ENCODE peak calls at places on chromosome 1, in five cellular contexts. One of them, this sample, is unnamed. For H3K4me1, the result is how much of the 10 kb centered on the place peaks cover.

GRCh38 chr1:54239603-54240002 is 39.6 kb downstream of the MRPL37 start:
- DNase-seq in suprapubic skin: no peak
- DNase-seq in GM23338: no peak
- DNase-seq in stomach: no peak
- DNase-seq in SK-N-SH: peak
- DNase-seq in this sample: no peak

GRCh38 chr1:45518910-45519309 is 2.8 kb downstream of the PRDX1 start:
- DNase-seq in suprapubic skin: no peak
- DNase-seq in GM23338: no peak
- DNase-seq in stomach: no peak
- DNase-seq in SK-N-SH: no peak
- DNase-seq in this sample: no peak

GRCh38 chr1:61436491-61437120 is 288.3 kb downstream of the TM2D1 start:
- DNase-seq in suprapubic skin: no peak
- DNase-seq in GM23338: peak
- DNase-seq in stomach: peak
- DNase-seq in SK-N-SH: no peak
- DNase-seq in this sample: no peak

GRCh38 chr1:198918920-198919319 is 280.1 kb downstream of the PTPRC start:
- DNase-seq in suprapubic skin: no peak
- DNase-seq in GM23338: no peak
- DNase-seq in stomach: no peak
- DNase-seq in SK-N-SH: no peak
- DNase-seq in this sample: no peak

GRCh38 chr1:76784502-76784901 is 82.8 kb upstream of the ST6GALNAC5 start:
- DNase-seq in suprapubic skin: no peak
- DNase-seq in GM23338: no peak
- DNase-seq in stomach: no peak
- DNase-seq in SK-N-SH: no peak
- DNase-seq in this sample: no peak

GRCh38 chr1:234841710-234842231 is 231.8 kb upstream of the IRF2BP2 start:
- DNase-seq in suprapubic skin: no peak
- DNase-seq in GM23338: no peak
- DNase-seq in stomach: no peak
- DNase-seq in SK-N-SH: no peak
- DNase-seq in this sample: no peak

GRCh38 chr1:184771190-184771691 is 16.6 kb upstream of the EDEM3 start:
- DNase-seq in suprapubic skin: no peak
- DNase-seq in GM23338: no peak
- DNase-seq in stomach: peak
- DNase-seq in SK-N-SH: no peak
- DNase-seq in this sample: no peak

GRCh38 chr1:223802602-223803001 is 43.1 kb downstream of the TP53BP2 start:
- DNase-seq in suprapubic skin: no peak
- DNase-seq in GM23338: no peak
- DNase-seq in stomach: no peak
- DNase-seq in SK-N-SH: no peak
- DNase-seq in this sample: no peak

GRCh38 chr1:231724876-231725647 is 98.5 kb downstream of the DISC1 start:
- DNase-seq in suprapubic skin: no peak
- DNase-seq in GM23338: peak
- DNase-seq in stomach: no peak
- DNase-seq in SK-N-SH: peak
- DNase-seq in this sample: peak

GRCh38 chr1:230381564-230381963 is 44.6 kb downstream of the PGBD5 start:
- DNase-seq in suprapubic skin: no peak
- DNase-seq in GM23338: no peak
- DNase-seq in stomach: no peak
- DNase-seq in SK-N-SH: peak
- DNase-seq in this sample: no peak

GRCh38 chr1:29457496-29458368 is 221.4 kb downstream of the PTPRU start:
- DNase-seq in suprapubic skin: no peak
- DNase-seq in GM23338: no peak
- DNase-seq in stomach: no peak
- DNase-seq in SK-N-SH: no peak
- DNase-seq in this sample: no peak

GRCh38 chr1:81664341-81664740 is 136.4 kb upstream of the ADGRL2 start:
- DNase-seq in suprapubic skin: no peak
- DNase-seq in GM23338: peak
- DNase-seq in stomach: no peak
- DNase-seq in SK-N-SH: no peak
- DNase-seq in this sample: no peak

GRCh38 chr1:234780531-234781162 is 170.7 kb upstream of the IRF2BP2 start:
- DNase-seq in suprapubic skin: no peak
- DNase-seq in GM23338: peak
- DNase-seq in stomach: no peak
- DNase-seq in SK-N-SH: no peak
- DNase-seq in this sample: no peak

GRCh38 chr1:225880210-225880584 is 2.0 kb downstream of the TMEM63A start:
- DNase-seq in suprapubic skin: no peak
- DNase-seq in GM23338: no peak
- DNase-seq in stomach: no peak
- DNase-seq in SK-N-SH: peak
- DNase-seq in this sample: no peak

GRCh38 chr1:225882008-225882698 is at the start of gene TMEM63A:
- DNase-seq in suprapubic skin: peak
- DNase-seq in GM23338: peak
- DNase-seq in stomach: peak
- DNase-seq in SK-N-SH: peak
- DNase-seq in this sample: no peak

GRCh38 chr1:225879521-225880209 is 2.5 kb downstream of the TMEM63A start:
- DNase-seq in suprapubic skin: no peak
- DNase-seq in GM23338: no peak
- DNase-seq in stomach: no peak
- DNase-seq in SK-N-SH: no peak
- DNase-seq in this sample: no peak

GRCh38 chr1:225881081-225882007 is 836 bp downstream of the TMEM63A start:
- DNase-seq in suprapubic skin: no peak
- DNase-seq in GM23338: peak
- DNase-seq in stomach: peak
- DNase-seq in SK-N-SH: peak
- DNase-seq in this sample: no peak

DNA sequence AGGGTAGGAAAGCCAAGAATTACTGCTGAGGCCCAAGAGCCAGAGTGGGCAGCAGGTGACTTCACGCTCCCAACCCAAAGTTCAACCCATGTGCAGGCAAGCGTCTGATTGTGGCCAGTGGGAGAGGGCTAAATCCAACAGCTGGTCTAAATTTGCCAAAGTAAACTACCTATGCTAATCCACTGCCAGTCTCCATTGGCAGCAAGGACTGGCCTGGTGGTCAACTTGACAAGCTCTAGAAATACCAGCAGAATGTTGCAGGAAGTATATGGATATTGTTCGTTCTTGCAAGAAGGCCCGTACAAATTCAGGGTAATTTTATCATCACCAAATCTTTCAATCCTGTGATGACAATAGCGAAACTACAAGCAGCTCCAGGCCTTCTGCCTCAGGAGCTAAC is 1.5 kb downstream of the TMEM63A start:
- DNase-seq in suprapubic skin: no peak
- DNase-seq in GM23338: no peak
- DNase-seq in stomach: no peak
- DNase-seq in SK-N-SH: no peak
- DNase-seq in this sample: no peak
- H3K4me3 ChIP-seq in suprapubic skin: peak
- H3K4me3 ChIP-seq in GM23338: peak
- H3K4me3 ChIP-seq in stomach: peak
- H3K4me3 ChIP-seq in SK-N-SH: no peak
- H3K4me3 ChIP-seq in this sample: peak

GRCh38 chr1:36455386-36455785 is 5.1 kb upstream of the OSCP1 start:
- DNase-seq in suprapubic skin: no peak
- DNase-seq in GM23338: no peak
- DNase-seq in stomach: no peak
- DNase-seq in SK-N-SH: no peak
- DNase-seq in this sample: no peak

GRCh38 chr1:36453600-36454388 is 3.5 kb upstream of the OSCP1 start:
- DNase-seq in suprapubic skin: no peak
- DNase-seq in GM23338: no peak
- DNase-seq in stomach: no peak
- DNase-seq in SK-N-SH: no peak
- DNase-seq in this sample: no peak

GRCh38 chr1:36450919-36451305 is 661 bp upstream of the OSCP1 start:
- DNase-seq in suprapubic skin: no peak
- DNase-seq in GM23338: no peak
- DNase-seq in stomach: no peak
- DNase-seq in SK-N-SH: peak
- DNase-seq in this sample: no peak

GRCh38 chr1:36450270-36450918 is at the start of gene OSCP1:
- DNase-seq in suprapubic skin: peak
- DNase-seq in GM23338: peak
- DNase-seq in stomach: peak
- DNase-seq in SK-N-SH: peak
- DNase-seq in this sample: peak

DNA sequence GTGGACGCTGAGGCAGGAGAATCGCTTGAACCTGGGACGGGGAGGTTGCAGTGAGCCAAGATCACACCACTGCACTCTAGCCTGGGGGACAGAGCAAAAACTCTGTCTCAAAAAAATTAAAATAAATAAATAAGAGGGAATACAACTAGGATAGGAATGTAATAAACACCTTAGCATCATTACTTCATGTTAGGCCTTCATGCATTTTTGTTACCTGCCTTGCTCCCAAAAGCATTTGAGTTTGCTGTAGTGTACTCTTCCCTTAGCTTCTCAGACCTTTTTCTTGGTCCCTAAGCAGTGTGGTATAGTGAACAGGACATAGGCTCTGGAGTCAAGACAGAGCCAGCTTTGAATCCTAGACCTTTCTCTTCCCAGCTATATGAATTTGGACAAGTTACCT is 2.8 kb upstream of the OSCP1 start:
- DNase-seq in suprapubic skin: no peak
- DNase-seq in GM23338: no peak
- DNase-seq in stomach: no peak
- DNase-seq in SK-N-SH: no peak
- DNase-seq in this sample: no peak
- TF ChIP-seq POLR2AphosphoS5 in suprapubic skin: no peak
- TF ChIP-seq POLR2AphosphoS5 in GM23338: no peak
- TF ChIP-seq POLR2AphosphoS5 in stomach: no peak
- TF ChIP-seq POLR2AphosphoS5 in SK-N-SH: no peak
- TF ChIP-seq POLR2AphosphoS5 in this sample: no peak

DNA sequence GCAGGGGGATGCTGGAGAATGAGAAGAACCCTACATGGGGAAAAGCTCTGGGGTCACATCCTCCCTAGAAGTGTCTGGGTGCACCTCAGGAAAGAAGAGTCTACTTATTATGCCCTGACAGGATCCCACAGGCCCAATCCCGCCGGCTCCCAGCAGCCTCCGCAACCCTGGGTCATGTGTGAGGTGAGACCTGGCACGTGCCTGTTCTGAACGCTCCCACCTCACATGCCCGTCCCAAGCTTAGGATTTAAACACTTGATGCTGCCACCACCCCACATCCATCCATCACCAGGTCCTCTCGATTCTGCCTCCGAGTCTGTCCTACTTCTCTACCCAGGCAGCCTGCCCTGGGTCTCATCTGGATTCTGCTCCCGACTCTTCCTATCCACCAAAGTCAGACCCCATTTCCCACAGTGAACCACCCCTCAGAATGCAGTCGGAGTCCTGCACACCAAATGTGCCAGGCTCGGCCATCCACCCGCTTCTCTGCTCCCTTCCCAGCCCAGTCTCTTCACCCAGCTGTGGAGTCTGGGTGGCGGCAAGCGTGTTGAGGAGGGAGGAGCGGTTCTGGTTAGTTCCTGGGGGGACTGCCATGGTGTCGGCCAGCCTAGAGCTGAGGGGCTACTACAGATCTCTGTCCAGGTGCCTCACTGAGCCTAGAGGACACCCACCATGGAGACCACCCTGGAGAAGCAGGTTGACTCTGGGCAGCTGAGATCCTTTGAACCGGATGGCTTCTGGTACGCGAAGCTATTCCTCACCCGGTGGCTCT is 23.9 kb downstream of the SLC2A1 start:
- DNase-seq in suprapubic skin: peak
- DNase-seq in GM23338: no peak
- DNase-seq in stomach: no peak
- DNase-seq in SK-N-SH: no peak
- DNase-seq in this sample: no peak
- H3K4me1 ChIP-seq in suprapubic skin: half or more
- H3K4me1 ChIP-seq in GM23338: under half
- H3K4me1 ChIP-seq in stomach: half or more
- H3K4me1 ChIP-seq in SK-N-SH: under half
- H3K4me1 ChIP-seq in this sample: under half

GRCh38 chr1:153567621-153568366 is 2.1 kb upstream of the S100A2 start:
- DNase-seq in suprapubic skin: no peak
- DNase-seq in GM23338: peak
- DNase-seq in stomach: no peak
- DNase-seq in SK-N-SH: no peak
- DNase-seq in this sample: peak
- H3K4me3 ChIP-seq in suprapubic skin: peak
- H3K4me3 ChIP-seq in GM23338: peak
- H3K4me3 ChIP-seq in stomach: no peak
- H3K4me3 ChIP-seq in SK-N-SH: no peak
- H3K4me3 ChIP-seq in this sample: peak

DNA sequence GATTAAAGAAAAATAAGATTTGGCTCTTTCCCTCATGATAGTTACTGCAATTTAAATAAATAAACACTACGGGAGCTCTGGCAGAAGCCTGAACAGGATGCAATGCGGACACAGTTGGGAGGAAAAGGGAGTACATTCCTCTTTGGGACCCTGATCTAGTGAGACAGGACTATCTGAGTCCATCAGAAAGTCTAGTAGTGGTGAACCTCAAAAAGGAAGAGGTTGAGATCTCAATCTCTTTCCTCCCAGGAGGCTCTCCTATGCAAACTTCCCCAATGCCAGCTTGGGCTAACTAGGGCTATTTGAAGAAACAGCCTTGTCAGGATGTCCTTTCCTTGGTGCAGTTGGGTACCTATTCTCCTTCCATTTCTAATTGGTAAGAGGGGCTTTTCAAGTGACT is 4.9 kb upstream of the ABCD3 start:
- DNase-seq in suprapubic skin: no peak
- DNase-seq in GM23338: no peak
- DNase-seq in stomach: no peak
- DNase-seq in SK-N-SH: no peak
- DNase-seq in this sample: no peak
- TF ChIP-seq POLR2AphosphoS5 in suprapubic skin: no peak
- TF ChIP-seq POLR2AphosphoS5 in GM23338: no peak
- TF ChIP-seq POLR2AphosphoS5 in stomach: no peak
- TF ChIP-seq POLR2AphosphoS5 in SK-N-SH: no peak
- TF ChIP-seq POLR2AphosphoS5 in this sample: no peak

GRCh38 chr1:21762022-21762404 is 20.9 kb downstream of the USP48 start:
- DNase-seq in suprapubic skin: no peak
- DNase-seq in GM23338: no peak
- DNase-seq in stomach: no peak
- DNase-seq in SK-N-SH: no peak
- DNase-seq in this sample: no peak
- H3K4me1 ChIP-seq in suprapubic skin: under half
- H3K4me1 ChIP-seq in GM23338: under half
- H3K4me1 ChIP-seq in stomach: half or more
- H3K4me1 ChIP-seq in SK-N-SH: under half
- H3K4me1 ChIP-seq in this sample: under half

This sample was measured in Panc1.